ENCODE peak calls at places on chromosomes 6 and 20, in five cellular contexts. J, O, X, R and V are unnamed samples. For H3K4me1, the result is how much of the 10 kb centered on the place peaks cover.

GRCh38 chr20:652611-653109 is 340 bp downstream of the SRXN1 start:
- DNase-seq in J (peak), O (no peak), X (peak), R (no peak), V (no peak)

GRCh38 chr6:31528821-31529328 is at the start of gene MCCD1:
- DNase-seq in J (no peak), O (no peak), X (no peak), R (no peak), V (no peak)

GRCh38 chr20:55095745-55096450 is 620.5 kb downstream of the DOK5 start:
- DNase-seq in J (no peak), O (no peak), X (no peak), R (no peak), V (no peak)

GRCh38 chr6:15363523-15364400 is 117.9 kb downstream of the JARID2 start:
- DNase-seq in J (peak), O (no peak), X (no peak), R (no peak), V (no peak)

GRCh38 chr6:35392111-35392702 is 49.8 kb downstream of the PPARD start:
- DNase-seq in J (peak), O (no peak), X (peak), R (no peak), V (peak)

GRCh38 chr20:47479506-47479905 is 22.2 kb upstream of the NCOA3 start:
- DNase-seq in J (no peak), O (no peak), X (no peak), R (no peak), V (no peak)

GRCh38 chr6:121835662-121836061 is 400.2 kb downstream of the GJA1 start:
- DNase-seq in J (no peak), O (no peak), X (no peak), R (no peak), V (no peak)

GRCh38 chr6:111631018-111631417 is 25.3 kb upstream of the TRAF3IP2 start:
- DNase-seq in J (no peak), O (no peak), X (no peak), R (no peak), V (no peak)

GRCh38 chr6:43277643-43278523 is 20.2 kb upstream of the SLC22A7 start:
- DNase-seq in J (peak), O (no peak), X (peak), R (no peak), V (no peak)

GRCh38 chr20:2585811-2586210 is 49.4 kb downstream of the TMC2 start:
- DNase-seq in J (no peak), O (no peak), X (no peak), R (no peak), V (no peak)

DNA sequence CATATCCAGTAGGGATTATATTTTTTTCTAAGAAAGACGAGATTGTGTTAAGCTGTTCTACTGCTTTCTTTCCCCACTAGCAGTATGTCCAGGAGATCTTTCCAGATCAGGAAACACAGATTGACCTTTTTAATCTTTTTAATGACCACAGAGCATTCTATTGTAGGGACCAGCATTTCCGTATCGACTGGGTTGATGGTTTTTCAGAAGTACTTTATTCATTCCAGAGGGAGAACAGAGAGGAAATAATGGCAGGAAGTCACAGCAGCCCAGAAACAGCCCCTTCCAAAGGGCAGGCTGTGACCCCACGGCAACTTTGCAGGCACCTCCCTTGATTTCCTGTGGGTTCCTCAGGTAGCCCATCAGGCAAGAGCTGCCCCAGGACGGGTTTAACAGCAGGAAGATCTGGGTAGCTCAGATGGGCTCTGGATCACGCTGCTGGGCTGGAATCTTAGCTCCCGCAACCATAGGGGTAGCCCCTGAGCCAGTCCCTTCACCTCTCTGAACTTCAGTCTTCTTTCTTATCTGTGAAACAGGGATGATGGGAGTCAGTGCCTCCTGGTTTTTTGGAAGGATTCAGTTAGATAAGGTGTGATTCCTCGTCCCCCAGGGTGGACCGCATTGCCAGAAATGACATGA is 23.8 kb upstream of the CHMP4B start:
- DNase-seq in J (no peak), O (no peak), X (no peak), R (no peak), V (peak)
- H3K4me1 ChIP-seq in J (under half), O (under half), X (under half), R (under half), V (under half)

GRCh38 chr20:25038103-25038410 is 19.9 kb downstream of the ACSS1 start:
- DNase-seq in J (no peak), O (no peak), X (no peak), R (no peak), V (no peak)

GRCh38 chr20:25036331-25036936 is 21.5 kb downstream of the ACSS1 start:
- DNase-seq in J (no peak), O (no peak), X (no peak), R (peak), V (no peak)

GRCh38 chr20:25035924-25036323 is 22.0 kb downstream of the ACSS1 start:
- DNase-seq in J (no peak), O (peak), X (no peak), R (peak), V (no peak)

GRCh38 chr20:25038591-25039015 is 19.3 kb downstream of the ACSS1 start:
- DNase-seq in J (no peak), O (no peak), X (no peak), R (no peak), V (no peak)

DNA sequence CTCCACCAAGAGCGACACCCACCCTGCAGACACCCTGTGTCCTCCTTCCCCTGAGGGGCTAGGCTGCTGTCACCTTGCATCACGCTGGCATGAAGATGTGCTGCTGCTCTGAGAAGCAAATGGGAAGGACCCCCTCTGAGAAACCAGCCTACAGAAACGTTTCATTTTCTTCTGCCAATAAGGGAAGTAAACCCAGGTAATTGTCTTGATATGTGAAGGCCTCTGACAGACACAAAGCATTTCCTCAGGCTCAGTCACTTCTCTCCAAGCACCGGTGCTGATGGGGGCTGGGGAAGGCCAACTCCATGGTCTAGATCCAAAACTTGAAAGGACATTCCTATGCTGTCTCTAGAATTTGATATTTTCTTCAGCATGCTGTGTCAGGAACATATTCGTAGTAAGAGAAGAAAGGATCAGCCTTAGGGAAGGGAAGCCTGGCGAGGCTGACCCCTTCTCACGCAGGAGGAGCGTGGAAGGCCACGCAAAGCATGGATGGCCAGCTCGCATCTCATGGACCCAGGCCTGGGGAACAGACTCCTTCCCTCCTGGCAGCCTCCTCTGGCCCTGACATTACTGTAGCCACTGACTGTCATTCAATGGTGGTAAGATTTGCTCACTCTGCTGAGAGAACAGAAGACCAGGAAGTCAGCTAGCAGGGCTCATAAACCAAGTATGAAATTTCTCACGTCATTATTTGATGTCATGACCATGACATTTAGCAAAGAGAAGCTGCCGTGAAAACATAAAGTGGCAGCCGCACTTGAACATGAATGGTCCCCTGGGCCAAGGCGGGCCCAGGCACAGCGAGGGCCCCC is 20.4 kb downstream of the ACSS1 start:
- DNase-seq in J (no peak), O (no peak), X (no peak), R (no peak), V (no peak)
- H3K4me1 ChIP-seq in J (half or more), O (half or more), X (half or more), R (under half), V (under half)

GRCh38 chr6:155259897-155260296 is 3.9 kb upstream of the CLDN20 start:
- DNase-seq in J (no peak), O (no peak), X (no peak), R (no peak), V (no peak)
- H3K4me1 ChIP-seq in J (under half), O (under half), X (under half), R (under half), V (under half)

DNA sequence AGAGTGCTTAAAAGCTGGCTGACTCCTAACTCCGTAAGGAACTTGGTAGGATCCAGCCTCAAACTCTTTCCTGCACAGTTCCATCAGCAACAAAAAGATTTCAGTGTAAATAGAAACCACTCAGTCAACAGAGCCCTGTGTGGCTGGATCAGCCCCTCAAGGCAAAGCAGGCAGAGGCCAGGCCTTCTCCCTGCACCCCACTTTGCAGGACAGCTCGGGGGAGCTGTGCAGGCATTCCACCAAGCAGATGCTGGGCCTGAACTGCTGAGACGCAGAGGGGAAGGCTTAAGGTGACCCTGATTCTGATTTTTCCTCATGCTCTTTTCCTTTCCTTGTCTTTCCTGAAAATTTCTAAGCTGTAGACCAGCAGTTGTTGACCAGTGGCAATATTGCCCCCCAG is 91.5 kb downstream of the NFATC2 start:
- DNase-seq in J (no peak), O (no peak), X (no peak), R (no peak), V (peak)
- H3K4me1 ChIP-seq in J (under half), O (under half), X (under half), R (under half), V (under half)

DNA sequence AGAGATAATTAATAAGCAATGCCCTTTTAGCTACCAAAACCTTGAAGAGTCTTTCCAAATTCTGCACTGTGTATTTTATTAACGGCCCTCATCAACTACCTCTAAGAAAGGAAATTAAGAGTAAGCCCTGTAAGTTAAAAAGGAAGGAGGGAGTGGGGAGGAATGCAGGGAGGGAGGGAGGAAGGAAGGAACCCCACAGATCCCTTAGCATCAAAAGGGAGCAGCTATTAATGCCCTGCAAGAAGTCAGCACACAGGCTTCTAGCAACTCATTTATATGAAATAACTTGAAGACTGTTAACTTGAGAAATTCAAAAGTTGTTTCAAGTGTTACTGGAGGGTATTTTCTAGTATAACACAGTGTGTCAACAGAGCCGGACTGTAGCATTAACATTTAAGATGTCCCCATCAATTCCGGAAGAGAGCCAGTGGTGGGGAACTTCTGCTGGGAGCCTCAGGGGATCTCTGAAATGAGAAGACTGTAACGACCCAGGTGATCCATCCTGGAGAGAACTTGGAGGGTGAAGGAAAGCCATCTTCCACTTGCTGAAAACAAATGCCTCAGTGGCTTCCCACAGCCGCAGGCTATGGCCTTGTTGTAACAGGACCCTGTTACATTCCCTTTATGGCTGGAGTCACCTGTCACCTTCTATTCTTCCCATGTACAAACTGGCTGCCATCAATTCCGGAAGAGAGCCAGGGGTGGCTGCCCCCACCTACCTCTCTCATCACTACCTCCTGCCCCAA is 33.2 kb downstream of the SLC22A23 start:
- DNase-seq in J (no peak), O (no peak), X (no peak), R (no peak), V (no peak)
- H3K4me1 ChIP-seq in J (under half), O (under half), X (under half), R (under half), V (half or more)

GRCh38 chr6:137709424-137710281 is 157.4 kb upstream of the TNFAIP3 start:
- DNase-seq in J (no peak), O (no peak), X (no peak), R (no peak), V (no peak)

GRCh38 chr6:137707038-137707589 is 159.9 kb upstream of the TNFAIP3 start:
- DNase-seq in J (no peak), O (no peak), X (no peak), R (no peak), V (no peak)

GRCh38 chr6:137706065-137706422 is 161.0 kb upstream of the TNFAIP3 start:
- DNase-seq in J (no peak), O (no peak), X (no peak), R (no peak), V (no peak)

GRCh38 chr6:137708481-137708880 is 158.6 kb upstream of the TNFAIP3 start:
- DNase-seq in J (no peak), O (peak), X (no peak), R (no peak), V (no peak)

GRCh38 chr6:137707590-137708360 is 159.3 kb upstream of the TNFAIP3 start:
- DNase-seq in J (peak), O (peak), X (peak), R (peak), V (peak)
- H3K4me1 ChIP-seq in J (under half), O (under half), X (under half), R (under half), V (under half)

GRCh38 chr6:3411967-3412778 is 44.7 kb downstream of the SLC22A23 start:
- DNase-seq in J (no peak), O (no peak), X (no peak), R (no peak), V (no peak)

GRCh38 chr6:3414704-3415453 is 42.0 kb downstream of the SLC22A23 start:
- DNase-seq in J (no peak), O (no peak), X (no peak), R (no peak), V (no peak)

GRCh38 chr6:3413612-3414011 is 43.2 kb downstream of the SLC22A23 start:
- DNase-seq in J (no peak), O (no peak), X (no peak), R (no peak), V (no peak)

GRCh38 chr6:3410385-3411360 is 46.2 kb downstream of the SLC22A23 start:
- DNase-seq in J (peak), O (peak), X (peak), R (peak), V (no peak)

GRCh38 chr6:3412779-3413500 is 43.9 kb downstream of the SLC22A23 start:
- DNase-seq in J (no peak), O (no peak), X (no peak), R (no peak), V (no peak)
- H3K4me1 ChIP-seq in J (under half), O (under half), X (under half), R (under half), V (under half)

GRCh38 chr6:10310826-10311225 is 104.0 kb downstream of the TFAP2A start:
- DNase-seq in J (no peak), O (no peak), X (no peak), R (no peak), V (no peak)
- H3K4me1 ChIP-seq in J (under half), O (under half), X (under half), R (under half), V (under half)

GRCh38 chr20:49910340-49910706 is 5.0 kb downstream of the SPATA2 start:
- DNase-seq in J (no peak), O (no peak), X (no peak), R (no peak), V (no peak)
- H3K4me1 ChIP-seq in J (under half), O (under half), X (half or more), R (under half), V (under half)